ENCODE peak calls at places on chromosomes 3 and 15, in four cellular contexts. O is HepG2, S is H1, T is K562. V is an unnamed sample.

GRCh38 chr15:57607570-57608000 is 15.9 kb downstream of the MYZAP start:
- DNase-seq in O (peak; percentile 23), T (no peak), S (no peak), V (no peak)

GRCh38 chr15:41607033-41607432 is 48.0 kb downstream of the TYRO3 start:
- DNase-seq in T (no peak), O (no peak), S (no peak), V (no peak)

GRCh38 chr3:120425877-120426276 is 24.9 kb downstream of the FSTL1 start:
- DNase-seq in S (no peak), O (no peak), T (no peak), V (no peak)

GRCh38 chr15:63940956-63941620 is 105.2 kb downstream of the DAPK2 start:
- DNase-seq in S (peak; percentile 33), T (no peak), O (no peak), V (no peak)

GRCh38 chr3:60933828-60934227 is 317.4 kb downstream of the FHIT start:
- DNase-seq in S (no peak), O (no peak), T (no peak), V (no peak)

GRCh38 chr15:41341519-41341918 is 8.8 kb downstream of the NUSAP1 start:
- DNase-seq in T (no peak), O (no peak), S (no peak), V (no peak)

GRCh38 chr3:135000465-135000864 is 205.4 kb downstream of the EPHB1 start:
- DNase-seq in T (no peak), O (no peak), S (no peak), V (no peak)

GRCh38 chr15:40902605-40903561 is 8.6 kb downstream of the VPS18 start:
- DNase-seq in S (no peak), T (no peak), O (no peak), V (peak; percentile 33)

GRCh38 chr15:85649372-85649771 is 145.4 kb downstream of the KLHL25 start:
- DNase-seq in S (no peak), O (peak; percentile 74), T (no peak), V (no peak)

GRCh38 chr3:172342097-172342659 is 106.1 kb downstream of the GHSR start:
- DNase-seq in S (no peak), T (no peak), O (no peak), V (no peak)

GRCh38 chr3:120693439-120694172 is 11.6 kb upstream of the HGD start:
- DNase-seq in S (no peak), T (no peak), O (peak; percentile 86), V (peak; percentile 72)

GRCh38 chr3:77038928-77039605 is 832 bp upstream of the ROBO2 start:
- DNase-seq in O (no peak), S (peak; percentile 68), T (no peak), V (peak; percentile 22)

GRCh38 chr3:196662033-196662432 is 22.5 kb downstream of the NRROS start:
- DNase-seq in O (no peak), S (no peak), T (no peak), V (no peak)

GRCh38 chr15:93072440-93073394 is 16.3 kb downstream of the RGMA start:
- DNase-seq in T (peak; percentile 80), S (peak; percentile 86), O (peak; percentile 6), V (peak; percentile 92)

GRCh38 chr3:52483081-52483480 is 12.1 kb upstream of the STAB1 start:
- DNase-seq in T (no peak), S (no peak), O (no peak), V (no peak)

GRCh38 chr3:110564674-110565073 is 506.9 kb upstream of the NECTIN3 start:
- DNase-seq in O (no peak), S (no peak), T (no peak), V (no peak)

GRCh38 chr3:52308308-52308707 is 7.8 kb upstream of the DNAH1 start:
- DNase-seq in S (no peak), O (no peak), T (no peak), V (no peak)

GRCh38 chr3:111326144-111326995 is 215.6 kb upstream of the CD96 start:
- DNase-seq in S (no peak), T (no peak), O (no peak), V (no peak)

DNA sequence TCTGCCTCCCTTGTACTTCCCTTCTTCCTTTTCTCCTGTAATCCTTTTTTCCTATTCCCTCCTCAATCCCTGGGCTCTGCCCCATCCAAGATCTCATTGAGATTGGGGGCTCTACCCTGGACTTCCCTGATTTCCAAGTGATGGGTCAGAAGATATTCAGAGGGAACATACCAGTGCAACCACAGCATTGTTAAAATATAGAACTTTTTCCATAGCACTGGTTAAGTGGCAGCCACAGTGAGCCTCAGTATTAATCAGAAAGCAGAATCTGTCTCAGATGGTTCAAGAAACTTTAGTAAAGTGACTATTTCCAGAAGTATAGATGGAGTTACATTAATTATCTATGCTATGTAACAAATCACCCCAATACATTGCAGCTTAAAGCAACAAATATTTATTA is 18.7 kb upstream of the SCN10A start:
- DNase-seq in O (no peak), T (no peak), S (no peak), V (no peak)
- TF ChIP-seq JUND in O (no peak), T (no peak), S (no peak), V (no peak)

DNA sequence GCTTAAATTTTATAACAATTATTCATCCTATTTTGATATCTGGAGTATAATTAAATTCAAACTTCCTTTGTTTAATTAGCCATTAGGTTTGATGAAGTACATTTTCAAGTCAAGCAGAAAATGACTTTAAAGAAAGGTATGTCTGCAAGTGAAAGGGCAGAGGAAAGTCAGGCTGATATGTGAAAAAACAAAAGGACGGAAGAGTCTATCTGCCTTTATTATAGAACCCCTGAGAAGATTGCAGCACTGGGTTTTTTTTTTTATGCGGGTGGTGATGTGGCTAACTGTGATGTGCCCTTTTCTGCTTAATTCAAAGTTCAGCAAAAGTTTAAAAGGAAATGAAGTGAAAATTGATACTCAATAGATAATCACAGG is 83.2 kb downstream of the COL8A1 start:
- DNase-seq in O (no peak), S (no peak), T (no peak), V (no peak)
- TF ChIP-seq JUND in O (no peak), S (no peak), T (no peak), V (no peak)

GRCh38 chr3:54212723-54213122 is 90.4 kb downstream of the CACNA2D3 start:
- DNase-seq in S (no peak), T (no peak), O (no peak), V (no peak)

GRCh38 chr3:54211097-54211496 is 88.7 kb downstream of the CACNA2D3 start:
- DNase-seq in O (no peak), T (no peak), S (no peak), V (no peak)

GRCh38 chr3:54215521-54215920 is 93.2 kb downstream of the CACNA2D3 start:
- DNase-seq in O (no peak), S (no peak), T (no peak), V (no peak)

GRCh38 chr3:54217828-54218227 is 95.5 kb downstream of the CACNA2D3 start:
- DNase-seq in T (no peak), S (no peak), O (no peak), V (no peak)

GRCh38 chr3:54213910-54214309 is 91.6 kb downstream of the CACNA2D3 start:
- DNase-seq in O (no peak), S (no peak), T (no peak), V (no peak)
- TF ChIP-seq JUND in O (no peak), S (no peak), T (no peak), V (no peak)

DNA sequence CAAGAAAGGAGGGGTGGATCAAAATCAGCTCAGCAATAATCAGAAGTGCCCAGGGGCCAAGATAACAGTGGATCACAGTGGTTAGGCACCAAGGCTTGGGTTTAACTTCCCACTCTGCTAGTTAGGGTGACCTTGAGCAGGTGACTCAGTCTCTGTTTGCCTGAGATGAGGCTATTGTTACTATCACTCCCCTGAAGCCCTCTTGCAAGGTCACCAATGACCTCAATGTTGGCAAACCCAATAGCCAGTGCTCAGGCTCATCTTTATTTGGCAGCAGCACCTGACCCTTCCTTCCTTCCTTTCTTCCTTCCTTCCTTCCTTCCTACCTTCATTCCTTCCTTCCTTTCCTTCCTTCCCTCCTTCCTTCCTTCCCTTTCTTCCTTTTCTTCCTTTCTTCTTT is 102.4 kb upstream of the HACD2 start:
- DNase-seq in S (no peak), O (peak; percentile 81), T (no peak), V (no peak)
- TF ChIP-seq JUND in S (no peak), O (no peak), T (no peak), V (no peak)

DNA sequence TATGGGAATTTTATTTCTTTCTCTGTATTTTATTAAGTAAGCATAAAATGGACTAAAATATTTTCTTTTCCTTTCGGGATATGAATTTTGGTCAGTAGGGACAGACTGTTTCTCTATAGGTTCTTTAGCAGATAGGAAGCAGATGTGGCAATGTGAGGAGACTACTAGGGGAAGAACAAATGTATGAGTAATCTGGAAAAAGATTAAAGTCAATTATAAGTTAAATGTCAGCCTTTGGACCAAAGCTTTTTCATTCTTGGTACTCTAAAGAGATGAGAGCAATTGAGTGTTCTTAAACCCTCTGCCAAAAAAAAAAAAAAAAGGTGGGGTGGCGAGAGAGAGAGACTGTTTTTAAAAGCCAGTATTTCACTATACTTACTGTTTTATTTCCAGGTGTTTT is 63.6 kb downstream of the LRRC49 start:
- DNase-seq in O (no peak), T (no peak), S (no peak), V (no peak)
- TF ChIP-seq JUND in O (no peak), T (no peak), S (no peak), V (no peak)

V was measured in T47D.